ENCODE peak calls at places on chromosomes 2 and 18, in seven cellular contexts. One of them, this sample, is unnamed.

GRCh38 chr2:29487967-29488550 is 372.8 kb downstream of the CLIP4 start:
- DNase-seq in H1: no peak
- DNase-seq in mesenchymal stem cell: no peak
- DNase-seq in trophoblast cell: no peak
- DNase-seq in H9: no peak
- DNase-seq in IMR-90: peak
- DNase-seq in neuronal stem cell: no peak
- DNase-seq in this sample: no peak

GRCh38 chr2:175690113-175690716 is 311.9 kb downstream of the LNPK start:
- DNase-seq in H1: peak
- DNase-seq in mesenchymal stem cell: peak
- DNase-seq in trophoblast cell: peak
- DNase-seq in H9: no peak
- DNase-seq in IMR-90: peak
- DNase-seq in neuronal stem cell: peak
- DNase-seq in this sample: peak

GRCh38 chr2:99488999-99489757 is 639 bp downstream of the REV1 start:
- DNase-seq in neuronal stem cell: no peak
- DNase-seq in H1: no peak
- DNase-seq in IMR-90: peak
- DNase-seq in H9: peak
- DNase-seq in mesenchymal stem cell: peak
- DNase-seq in trophoblast cell: peak
- DNase-seq in this sample: peak

GRCh38 chr2:151067658-151068369 is 193.8 kb downstream of the RBM43 start:
- DNase-seq in neuronal stem cell: no peak
- DNase-seq in trophoblast cell: no peak
- DNase-seq in H1: no peak
- DNase-seq in mesenchymal stem cell: no peak
- DNase-seq in H9: no peak
- DNase-seq in IMR-90: no peak
- DNase-seq in this sample: no peak

GRCh38 chr18:36187138-36187825 is at the start of gene MOCOS:
- DNase-seq in IMR-90: peak
- DNase-seq in mesenchymal stem cell: peak
- DNase-seq in H1: no peak
- DNase-seq in H9: peak
- DNase-seq in trophoblast cell: peak
- DNase-seq in neuronal stem cell: peak
- DNase-seq in this sample: peak

GRCh38 chr2:205462681-205463345 is 219.5 kb upstream of the NRP2 start:
- DNase-seq in mesenchymal stem cell: no peak
- DNase-seq in H9: no peak
- DNase-seq in IMR-90: no peak
- DNase-seq in trophoblast cell: no peak
- DNase-seq in neuronal stem cell: no peak
- DNase-seq in H1: no peak
- DNase-seq in this sample: no peak

GRCh38 chr2:151238527-151239487 is 22.9 kb downstream of the RBM43 start:
- DNase-seq in H1: no peak
- DNase-seq in H9: peak
- DNase-seq in IMR-90: peak
- DNase-seq in trophoblast cell: peak
- DNase-seq in neuronal stem cell: peak
- DNase-seq in mesenchymal stem cell: peak
- DNase-seq in this sample: peak

GRCh38 chr2:101752708-101753107 is 55.2 kb downstream of the MAP4K4 start:
- DNase-seq in neuronal stem cell: no peak
- DNase-seq in mesenchymal stem cell: no peak
- DNase-seq in H9: no peak
- DNase-seq in trophoblast cell: no peak
- DNase-seq in IMR-90: no peak
- DNase-seq in H1: no peak
- DNase-seq in this sample: no peak

GRCh38 chr2:48496867-48497266 is 33.1 kb upstream of the STON1 start:
- DNase-seq in H1: no peak
- DNase-seq in trophoblast cell: no peak
- DNase-seq in neuronal stem cell: no peak
- DNase-seq in IMR-90: peak
- DNase-seq in mesenchymal stem cell: peak
- DNase-seq in H9: no peak
- DNase-seq in this sample: peak

GRCh38 chr2:223725494-223725893 is 111.9 kb downstream of the AP1S3 start:
- DNase-seq in neuronal stem cell: peak
- DNase-seq in H1: peak
- DNase-seq in trophoblast cell: peak
- DNase-seq in mesenchymal stem cell: peak
- DNase-seq in H9: peak
- DNase-seq in IMR-90: peak
- DNase-seq in this sample: peak

GRCh38 chr2:45345331-45346305 is 265.4 kb downstream of the SRBD1 start:
- DNase-seq in H1: no peak
- DNase-seq in IMR-90: no peak
- DNase-seq in mesenchymal stem cell: no peak
- DNase-seq in neuronal stem cell: no peak
- DNase-seq in trophoblast cell: no peak
- DNase-seq in H9: no peak
- DNase-seq in this sample: peak

GRCh38 chr18:7626922-7627440 is 59.9 kb downstream of the PTPRM start:
- DNase-seq in neuronal stem cell: no peak
- DNase-seq in H1: no peak
- DNase-seq in mesenchymal stem cell: peak
- DNase-seq in trophoblast cell: peak
- DNase-seq in IMR-90: peak
- DNase-seq in H9: no peak
- DNase-seq in this sample: peak

GRCh38 chr2:235027558-235028214 is 75.9 kb downstream of the SH3BP4 start:
- DNase-seq in H9: no peak
- DNase-seq in trophoblast cell: no peak
- DNase-seq in mesenchymal stem cell: peak
- DNase-seq in neuronal stem cell: no peak
- DNase-seq in IMR-90: peak
- DNase-seq in H1: no peak
- DNase-seq in this sample: no peak

GRCh38 chr2:45988879-45989278 is 308.3 kb upstream of the EPAS1 start:
- DNase-seq in trophoblast cell: no peak
- DNase-seq in neuronal stem cell: no peak
- DNase-seq in mesenchymal stem cell: no peak
- DNase-seq in IMR-90: no peak
- DNase-seq in H1: no peak
- DNase-seq in H9: no peak
- DNase-seq in this sample: no peak

GRCh38 chr2:16506366-16506765 is 159.3 kb downstream of the CYRIA start:
- DNase-seq in trophoblast cell: no peak
- DNase-seq in H9: no peak
- DNase-seq in mesenchymal stem cell: no peak
- DNase-seq in IMR-90: no peak
- DNase-seq in H1: no peak
- DNase-seq in neuronal stem cell: no peak
- DNase-seq in this sample: no peak

GRCh38 chr2:168816369-168816768 is 13.9 kb downstream of the NOSTRIN start:
- DNase-seq in neuronal stem cell: no peak
- DNase-seq in H1: no peak
- DNase-seq in H9: no peak
- DNase-seq in mesenchymal stem cell: peak
- DNase-seq in IMR-90: peak
- DNase-seq in trophoblast cell: peak
- DNase-seq in this sample: peak

GRCh38 chr2:188798159-188798558 is 176.0 kb upstream of the COL3A1 start:
- DNase-seq in H1: no peak
- DNase-seq in H9: no peak
- DNase-seq in IMR-90: peak
- DNase-seq in trophoblast cell: no peak
- DNase-seq in mesenchymal stem cell: peak
- DNase-seq in neuronal stem cell: no peak
- DNase-seq in this sample: no peak

GRCh38 chr2:170155022-170155722 is 22.8 kb upstream of the MYO3B start:
- DNase-seq in H9: peak
- DNase-seq in mesenchymal stem cell: peak
- DNase-seq in neuronal stem cell: no peak
- DNase-seq in trophoblast cell: no peak
- DNase-seq in IMR-90: peak
- DNase-seq in H1: no peak
- DNase-seq in this sample: peak

GRCh38 chr2:204434660-204435462 is 110.4 kb upstream of the PARD3B start:
- DNase-seq in mesenchymal stem cell: peak
- DNase-seq in H9: no peak
- DNase-seq in IMR-90: peak
- DNase-seq in trophoblast cell: no peak
- DNase-seq in H1: no peak
- DNase-seq in neuronal stem cell: no peak
- DNase-seq in this sample: peak

GRCh38 chr2:157349949-157350510 is 24.4 kb upstream of the ERMN start:
- DNase-seq in mesenchymal stem cell: no peak
- DNase-seq in H1: no peak
- DNase-seq in H9: no peak
- DNase-seq in IMR-90: peak
- DNase-seq in neuronal stem cell: no peak
- DNase-seq in trophoblast cell: peak
- DNase-seq in this sample: no peak

GRCh38 chr18:26736301-26736700 is 129.2 kb downstream of the AQP4 start:
- DNase-seq in neuronal stem cell: no peak
- DNase-seq in IMR-90: no peak
- DNase-seq in H1: no peak
- DNase-seq in H9: no peak
- DNase-seq in mesenchymal stem cell: no peak
- DNase-seq in trophoblast cell: no peak
- DNase-seq in this sample: no peak

GRCh38 chr18:26734760-26735159 is 130.7 kb downstream of the AQP4 start:
- DNase-seq in trophoblast cell: no peak
- DNase-seq in IMR-90: no peak
- DNase-seq in mesenchymal stem cell: no peak
- DNase-seq in H9: no peak
- DNase-seq in H1: no peak
- DNase-seq in neuronal stem cell: no peak
- DNase-seq in this sample: no peak

GRCh38 chr18:26741041-26741440 is 124.5 kb downstream of the AQP4 start:
- DNase-seq in mesenchymal stem cell: no peak
- DNase-seq in H1: no peak
- DNase-seq in neuronal stem cell: no peak
- DNase-seq in trophoblast cell: no peak
- DNase-seq in H9: no peak
- DNase-seq in IMR-90: no peak
- DNase-seq in this sample: no peak

GRCh38 chr18:26738706-26739105 is 126.8 kb downstream of the AQP4 start:
- DNase-seq in mesenchymal stem cell: no peak
- DNase-seq in IMR-90: no peak
- DNase-seq in trophoblast cell: no peak
- DNase-seq in neuronal stem cell: no peak
- DNase-seq in H1: no peak
- DNase-seq in H9: no peak
- DNase-seq in this sample: no peak
- H2AK5ac ChIP-seq in mesenchymal stem cell: no peak
- H2AK5ac ChIP-seq in IMR-90: no peak
- H2AK5ac ChIP-seq in trophoblast cell: no peak
- H2AK5ac ChIP-seq in neuronal stem cell: no peak
- H2AK5ac ChIP-seq in H1: no peak
- H2AK5ac ChIP-seq in H9: no peak
- H2AK5ac ChIP-seq in this sample: no peak

GRCh38 chr2:216499641-216500218 is 1.1 kb downstream of the RPL37A start:
- DNase-seq in IMR-90: peak
- DNase-seq in H1: no peak
- DNase-seq in mesenchymal stem cell: no peak
- DNase-seq in H9: no peak
- DNase-seq in neuronal stem cell: no peak
- DNase-seq in trophoblast cell: no peak
- DNase-seq in this sample: no peak
- H2AK5ac ChIP-seq in IMR-90: peak
- H2AK5ac ChIP-seq in H1: no peak
- H2AK5ac ChIP-seq in mesenchymal stem cell: no peak
- H2AK5ac ChIP-seq in H9: no peak
- H2AK5ac ChIP-seq in neuronal stem cell: no peak
- H2AK5ac ChIP-seq in trophoblast cell: no peak
- H2AK5ac ChIP-seq in this sample: no peak

GRCh38 chr2:166593403-166593802 is 99.4 kb upstream of the SCN7A start:
- DNase-seq in H9: no peak
- DNase-seq in trophoblast cell: peak
- DNase-seq in mesenchymal stem cell: peak
- DNase-seq in IMR-90: peak
- DNase-seq in H1: no peak
- DNase-seq in neuronal stem cell: no peak
- DNase-seq in this sample: no peak

GRCh38 chr2:166592750-166593149 is 98.7 kb upstream of the SCN7A start:
- DNase-seq in neuronal stem cell: no peak
- DNase-seq in H9: no peak
- DNase-seq in IMR-90: no peak
- DNase-seq in H1: no peak
- DNase-seq in trophoblast cell: no peak
- DNase-seq in mesenchymal stem cell: no peak
- DNase-seq in this sample: no peak
- H2AK5ac ChIP-seq in neuronal stem cell: no peak
- H2AK5ac ChIP-seq in H9: no peak
- H2AK5ac ChIP-seq in IMR-90: peak
- H2AK5ac ChIP-seq in H1: no peak
- H2AK5ac ChIP-seq in trophoblast cell: no peak
- H2AK5ac ChIP-seq in mesenchymal stem cell: no peak
- H2AK5ac ChIP-seq in this sample: no peak

GRCh38 chr18:45503988-45504387 is 111.3 kb upstream of the SLC14A2 start:
- DNase-seq in H1: no peak
- DNase-seq in mesenchymal stem cell: no peak
- DNase-seq in neuronal stem cell: no peak
- DNase-seq in IMR-90: no peak
- DNase-seq in trophoblast cell: no peak
- DNase-seq in H9: no peak
- DNase-seq in this sample: no peak
- H2AK5ac ChIP-seq in H1: no peak
- H2AK5ac ChIP-seq in mesenchymal stem cell: no peak
- H2AK5ac ChIP-seq in neuronal stem cell: no peak
- H2AK5ac ChIP-seq in IMR-90: no peak
- H2AK5ac ChIP-seq in trophoblast cell: no peak
- H2AK5ac ChIP-seq in H9: no peak
- H2AK5ac ChIP-seq in this sample: no peak

This sample was measured in mesendoderm.